ENCODE peak calls at places on chromosomes 13 and 19, in ten cellular contexts. Y is neuronal stem cell, L is GM23248, K is neural progenitor cell, G is colonic mucosa, T is PC-3, N is fibroblast of lung, S is H1, M is endothelial cell of umbilical vein, H is H9. D is an unnamed sample.

GRCh38 chr19:27887946-27888345 is 1325.0 kb downstream of the UQCRFS1 start:
- DNase-seq in N (no peak), Y (no peak), T (no peak), G (no peak), S (no peak), M (no peak), K (no peak), L (no peak), H (no peak), D (no peak)

GRCh38 chr13:32330438-32330837 is 15.1 kb downstream of the BRCA2 start:
- DNase-seq in H (no peak), K (no peak), N (peak), S (no peak), L (peak), T (no peak), Y (no peak), M (no peak), G (no peak), D (no peak)

GRCh38 chr19:42762782-42763181 is 2.7 kb downstream of the PSG8 start:
- DNase-seq in K (no peak), M (no peak), N (no peak), Y (no peak), T (no peak), S (no peak), H (no peak), L (peak), G (no peak), D (no peak)

GRCh38 chr19:54160182-54160811 is 776 bp upstream of the LENG1 start:
- DNase-seq in T (peak), M (peak), Y (no peak), L (peak), S (peak), N (no peak), K (peak), H (no peak), G (peak), D (no peak)

GRCh38 chr13:43495732-43496131 is 291.0 kb downstream of the ENOX1 start:
- DNase-seq in K (no peak), H (no peak), S (no peak), T (no peak), L (no peak), Y (no peak), M (no peak), N (peak), G (no peak), D (no peak)

GRCh38 chr13:94608586-94608985 is 6.9 kb downstream of the GPR180 start:
- DNase-seq in Y (no peak), M (no peak), T (no peak), G (no peak), L (no peak), S (no peak), K (no peak), N (no peak), H (no peak), D (no peak)

GRCh38 chr19:46972301-46972700 is 47.3 kb upstream of the NPAS1 start:
- DNase-seq in T (no peak), K (no peak), Y (no peak), S (no peak), G (no peak), H (no peak), N (peak), L (peak), M (no peak), D (no peak)

GRCh38 chr19:18287836-18288772 is 6.7 kb upstream of the JUND start:
- DNase-seq in N (no peak), K (peak), G (no peak), S (peak), T (no peak), L (no peak), Y (no peak), H (peak), M (no peak), D (no peak)

GRCh38 chr19:3441089-3441985 is 39.0 kb downstream of the SMIM24 start:
- DNase-seq in S (no peak), Y (no peak), G (no peak), T (no peak), M (peak), L (no peak), N (no peak), H (no peak), K (no peak), D (no peak)

GRCh38 chr19:57406516-57407123 is 4.3 kb upstream of the ZNF17 start:
- DNase-seq in H (peak), N (peak), K (peak), T (peak), S (peak), L (peak), G (peak), M (peak), Y (peak), D (peak)

GRCh38 chr19:38699027-38699346 is 45.3 kb downstream of the CAPN12 start:
- DNase-seq in H (no peak), K (no peak), M (no peak), Y (no peak), L (no peak), T (no peak), N (no peak), G (no peak), S (no peak), D (no peak)

GRCh38 chr13:113962975-113963374 is 10.9 kb downstream of the C13orf46 start:
- DNase-seq in K (no peak), N (no peak), Y (no peak), L (no peak), S (no peak), M (no peak), T (no peak), H (no peak), G (no peak), D (no peak)

GRCh38 chr19:29467824-29468401 is 57.9 kb upstream of the VSTM2B start:
- DNase-seq in L (peak), G (no peak), S (peak), T (peak), K (peak), M (no peak), H (peak), Y (peak), N (no peak), D (peak)

GRCh38 chr19:39411006-39411831 is 1.2 kb upstream of the PLEKHG2 start:
- DNase-seq in M (no peak), N (peak), H (no peak), K (no peak), G (peak), Y (no peak), S (peak), T (no peak), L (peak), D (no peak)

DNA sequence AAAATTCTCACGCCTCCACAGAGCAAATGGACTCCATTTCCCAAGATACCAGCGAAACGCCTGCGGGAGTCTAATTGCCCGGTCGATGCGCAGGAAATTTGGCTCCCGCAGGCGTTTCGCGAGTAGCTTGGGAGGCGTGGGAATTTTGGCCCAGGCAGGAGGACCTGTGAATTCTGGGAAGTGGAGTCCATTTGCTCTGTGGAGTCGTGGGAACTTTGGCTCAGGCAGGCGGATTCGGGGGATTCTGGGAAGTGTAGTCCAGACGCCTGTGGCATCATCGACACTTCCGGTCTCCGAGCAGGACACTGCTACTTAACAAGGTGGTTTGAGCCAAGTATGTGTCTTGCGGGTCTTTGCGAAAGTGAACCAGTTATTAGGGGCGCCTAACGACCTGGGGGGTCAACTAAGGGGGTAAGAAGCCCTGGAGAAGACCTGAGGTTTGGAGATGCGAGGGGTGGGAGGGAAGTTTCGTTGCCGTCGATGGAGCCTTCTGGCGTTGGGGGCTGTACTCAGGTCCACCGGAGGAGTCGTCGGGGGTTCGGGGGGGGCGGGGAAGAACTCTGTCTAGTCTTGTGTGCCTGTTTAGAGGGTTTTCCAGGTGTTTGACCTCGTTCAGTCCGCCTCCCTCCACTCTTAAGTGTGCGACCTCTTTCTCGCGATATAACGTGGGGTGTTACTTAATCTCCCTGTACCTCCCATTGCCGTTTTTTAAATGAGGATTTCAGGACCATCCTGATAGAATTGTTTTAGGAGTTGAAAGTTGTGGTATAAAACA is at the start of gene ZNF155:
- DNase-seq in K (peak), S (peak), L (peak), N (peak), H (peak), T (peak), Y (peak), G (peak), M (peak), D (peak)
- H3K9ac ChIP-seq in K (peak), S (peak), L (peak), N (peak), H (peak), T (peak), Y (peak), G (peak), M (peak), D (peak)

GRCh38 chr19:7917292-7918061 is 2.7 kb upstream of the SNAPC2 start:
- DNase-seq in G (no peak), S (peak), L (peak), K (peak), T (peak), N (peak), M (peak), Y (no peak), H (peak), D (no peak)

GRCh38 chr19:7916908-7917291 is 2.3 kb downstream of the TGFBR3L start:
- DNase-seq in Y (no peak), N (no peak), H (no peak), T (no peak), L (no peak), S (no peak), G (no peak), K (no peak), M (no peak), D (no peak)

GRCh38 chr19:7920520-7921301 is 573 bp downstream of the SNAPC2 start:
- DNase-seq in L (peak), Y (peak), T (peak), H (peak), M (peak), N (peak), G (peak), S (peak), K (peak), D (peak)

GRCh38 chr19:7919681-7920519 is at the start of gene SNAPC2:
- DNase-seq in N (peak), T (peak), S (peak), G (peak), M (peak), Y (peak), L (peak), H (peak), K (peak), D (peak)

GRCh38 chr19:7918615-7919421 is 1.3 kb upstream of the SNAPC2 start:
- DNase-seq in S (no peak), G (no peak), K (no peak), Y (no peak), H (no peak), N (no peak), T (no peak), M (no peak), L (no peak), D (no peak)
- H3K9ac ChIP-seq in S (no peak), G (peak), K (no peak), Y (peak), H (no peak), N (no peak), T (no peak), M (no peak), L (peak), D (peak)

GRCh38 chr19:45601524-45602522 is at the start of gene GPR4:
- DNase-seq in L (peak), Y (no peak), N (no peak), T (peak), G (no peak), K (peak), M (no peak), S (peak), H (peak), D (no peak)
- H3K9ac ChIP-seq in L (no peak), Y (no peak), N (no peak), T (peak), G (no peak), K (no peak), M (peak), S (no peak), H (no peak), D (no peak)

GRCh38 chr13:27026396-27026795 is 145.2 kb downstream of the USP12 start:
- DNase-seq in G (no peak), L (no peak), S (no peak), K (no peak), Y (no peak), N (no peak), H (peak), T (no peak), M (no peak), D (no peak)
- H3K9ac ChIP-seq in G (no peak), L (no peak), S (no peak), K (no peak), Y (no peak), N (no peak), H (no peak), T (no peak), M (no peak), D (no peak)

D was measured in NT2/D1.